ENCODE peak calls at places on chromosomes 6 and 20, in ten cellular contexts. F is foreskin fibroblast, D is GM18507, Q is mucosa of gallbladder, W is fibroblast of lung, R is H4, N is iPS-NIHi11, I is GM12865, J is T-helper 17 cell, H is ELR. Y is an unnamed sample.

GRCh38 chr6:166297606-166298005 is 10.6 kb downstream of the PRR18 start:
- DNase-seq in Q (no peak), D (no peak), N (no peak), J (no peak), H (no peak), I (no peak), R (no peak), W (no peak), F (no peak), Y (no peak)

GRCh38 chr6:133682506-133683290 is 206.2 kb upstream of the TCF21 start:
- DNase-seq in D (no peak), H (no peak), J (no peak), Q (no peak), F (no peak), R (no peak), W (peak), N (no peak), I (no peak), Y (no peak)

GRCh38 chr6:99276747-99277146 is 72.7 kb downstream of the FAXC start:
- DNase-seq in D (no peak), W (no peak), N (no peak), J (no peak), Q (no peak), I (no peak), H (peak), F (no peak), R (no peak), Y (no peak)

GRCh38 chr20:17957505-17958325 is 10.9 kb downstream of the SNX5 start:
- DNase-seq in H (no peak), I (no peak), R (no peak), D (no peak), J (no peak), F (no peak), W (no peak), Q (no peak), N (no peak), Y (no peak)

GRCh38 chr6:37860226-37860839 is 40.8 kb downstream of the ZFAND3 start:
- DNase-seq in I (peak), Q (peak), R (no peak), N (no peak), H (peak), D (no peak), J (no peak), F (peak), W (peak), Y (no peak)

GRCh38 chr20:32115196-32115767 is 5.8 kb downstream of the TM9SF4 start:
- DNase-seq in J (no peak), R (no peak), N (no peak), I (no peak), D (no peak), W (no peak), Q (no peak), F (no peak), H (no peak), Y (no peak)

GRCh38 chr20:22920898-22921297 is 114.2 kb upstream of the SSTR4 start:
- DNase-seq in D (no peak), F (no peak), N (no peak), W (no peak), J (no peak), I (no peak), R (no peak), H (no peak), Q (no peak), Y (no peak)

GRCh38 chr6:71406871-71407860 is 118.6 kb downstream of the OGFRL1 start:
- DNase-seq in I (no peak), J (no peak), D (no peak), H (peak), N (peak), F (no peak), Q (no peak), R (no peak), W (no peak), Y (no peak)

Y was measured in activated B cell treated with CpG ODN at 0.5 μM for 24 hours.